ENCODE peak calls at places on chromosomes 12 and 14, in seven cellular contexts. One of them, this sample, is unnamed.

GRCh38 chr12:89117448-89118034 is 234.8 kb downstream of the DUSP6 start:
- DNase-seq in HCT116: peak
- DNase-seq in SK-N-SH: no peak
- DNase-seq in K562: no peak
- DNase-seq in H1: no peak
- DNase-seq in HepG2: peak
- DNase-seq in GM12878: no peak
- DNase-seq in this sample: peak

GRCh38 chr12:47226199-47226598 is 146.4 kb upstream of the AMIGO2 start:
- DNase-seq in HCT116: no peak
- DNase-seq in SK-N-SH: no peak
- DNase-seq in K562: no peak
- DNase-seq in H1: no peak
- DNase-seq in HepG2: no peak
- DNase-seq in GM12878: no peak
- DNase-seq in this sample: no peak

GRCh38 chr12:5870183-5870582 is 74.9 kb downstream of the ANO2 start:
- DNase-seq in HCT116: no peak
- DNase-seq in SK-N-SH: no peak
- DNase-seq in K562: no peak
- DNase-seq in H1: no peak
- DNase-seq in HepG2: no peak
- DNase-seq in GM12878: no peak
- DNase-seq in this sample: no peak

GRCh38 chr14:65281991-65282908 is 130.3 kb upstream of the FUT8 start:
- DNase-seq in HCT116: no peak
- DNase-seq in SK-N-SH: no peak
- DNase-seq in K562: no peak
- DNase-seq in H1: peak
- DNase-seq in HepG2: no peak
- DNase-seq in GM12878: no peak
- DNase-seq in this sample: peak

GRCh38 chr12:79725987-79726386 is 35.2 kb upstream of the PAWR start:
- DNase-seq in HCT116: no peak
- DNase-seq in SK-N-SH: no peak
- DNase-seq in K562: no peak
- DNase-seq in H1: no peak
- DNase-seq in HepG2: no peak
- DNase-seq in GM12878: no peak
- DNase-seq in this sample: peak

GRCh38 chr14:37721976-37722659 is 126.7 kb downstream of the TTC6 start:
- DNase-seq in HCT116: no peak
- DNase-seq in SK-N-SH: no peak
- DNase-seq in K562: no peak
- DNase-seq in H1: no peak
- DNase-seq in HepG2: peak
- DNase-seq in GM12878: no peak
- DNase-seq in this sample: no peak

GRCh38 chr12:116055895-116056607 is 221.4 kb downstream of the MED13L start:
- DNase-seq in HCT116: no peak
- DNase-seq in SK-N-SH: no peak
- DNase-seq in K562: no peak
- DNase-seq in H1: no peak
- DNase-seq in HepG2: no peak
- DNase-seq in GM12878: no peak
- DNase-seq in this sample: no peak

GRCh38 chr12:71442567-71442931 is 3.0 kb downstream of the LGR5 start:
- DNase-seq in HCT116: no peak
- DNase-seq in SK-N-SH: no peak
- DNase-seq in K562: no peak
- DNase-seq in H1: no peak
- DNase-seq in HepG2: no peak
- DNase-seq in GM12878: no peak
- DNase-seq in this sample: no peak

GRCh38 chr14:70269582-70269981 is 80.8 kb upstream of the SLC8A3 start:
- DNase-seq in HCT116: no peak
- DNase-seq in SK-N-SH: no peak
- DNase-seq in K562: no peak
- DNase-seq in H1: no peak
- DNase-seq in HepG2: no peak
- DNase-seq in GM12878: no peak
- DNase-seq in this sample: no peak

GRCh38 chr12:53499261-53500118 is at the start of gene MAP3K12:
- DNase-seq in HCT116: no peak
- DNase-seq in SK-N-SH: peak
- DNase-seq in K562: peak
- DNase-seq in H1: no peak
- DNase-seq in HepG2: no peak
- DNase-seq in GM12878: no peak
- DNase-seq in this sample: no peak

GRCh38 chr14:74531467-74531866 is 37.9 kb downstream of the ISCA2 start:
- DNase-seq in HCT116: peak
- DNase-seq in SK-N-SH: peak
- DNase-seq in K562: peak
- DNase-seq in H1: peak
- DNase-seq in HepG2: peak
- DNase-seq in GM12878: no peak
- DNase-seq in this sample: no peak

DNA sequence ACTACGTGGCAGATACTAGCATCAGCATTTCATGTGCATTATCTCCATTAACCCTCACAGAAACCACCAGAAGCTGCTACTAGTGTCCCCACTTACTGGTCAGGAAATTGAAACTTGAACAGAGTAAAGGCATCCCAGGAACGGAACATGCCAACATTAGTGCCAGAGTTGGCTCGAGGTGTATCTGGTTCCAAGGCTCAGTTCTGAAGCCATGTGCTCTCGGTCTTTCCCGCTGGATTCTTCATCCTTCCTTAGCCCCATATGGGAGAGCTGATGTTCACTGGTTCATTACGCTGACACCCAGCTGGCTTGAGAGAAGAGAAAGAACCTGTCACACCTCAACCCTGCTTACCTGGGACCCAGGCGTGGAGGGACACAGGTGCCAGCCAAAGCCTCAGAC is 91.5 kb downstream of the TBX5 start:
- DNase-seq in HCT116: no peak
- DNase-seq in SK-N-SH: no peak
- DNase-seq in K562: no peak
- DNase-seq in H1: no peak
- DNase-seq in HepG2: no peak
- DNase-seq in GM12878: no peak
- DNase-seq in this sample: no peak
- TF ChIP-seq JUND in HCT116: no peak
- TF ChIP-seq JUND in SK-N-SH: no peak
- TF ChIP-seq JUND in K562: no peak
- TF ChIP-seq JUND in H1: no peak
- TF ChIP-seq JUND in HepG2: no peak
- TF ChIP-seq JUND in GM12878: no peak
- TF ChIP-seq JUND in this sample: no peak

GRCh38 chr12:95418142-95418541 is 55.8 kb upstream of the METAP2 start:
- DNase-seq in HCT116: no peak
- DNase-seq in SK-N-SH: no peak
- DNase-seq in K562: no peak
- DNase-seq in H1: no peak
- DNase-seq in HepG2: no peak
- DNase-seq in GM12878: no peak
- DNase-seq in this sample: no peak

GRCh38 chr12:95415451-95415850 is 58.5 kb upstream of the METAP2 start:
- DNase-seq in HCT116: no peak
- DNase-seq in SK-N-SH: no peak
- DNase-seq in K562: no peak
- DNase-seq in H1: no peak
- DNase-seq in HepG2: no peak
- DNase-seq in GM12878: no peak
- DNase-seq in this sample: no peak

GRCh38 chr12:95413576-95413975 is 60.4 kb upstream of the METAP2 start:
- DNase-seq in HCT116: no peak
- DNase-seq in SK-N-SH: no peak
- DNase-seq in K562: no peak
- DNase-seq in H1: no peak
- DNase-seq in HepG2: no peak
- DNase-seq in GM12878: no peak
- DNase-seq in this sample: no peak

GRCh38 chr12:95416111-95416636 is 57.8 kb upstream of the METAP2 start:
- DNase-seq in HCT116: no peak
- DNase-seq in SK-N-SH: no peak
- DNase-seq in K562: no peak
- DNase-seq in H1: no peak
- DNase-seq in HepG2: no peak
- DNase-seq in GM12878: no peak
- DNase-seq in this sample: no peak

GRCh38 chr12:95417372-95417771 is 56.6 kb upstream of the METAP2 start:
- DNase-seq in HCT116: no peak
- DNase-seq in SK-N-SH: no peak
- DNase-seq in K562: no peak
- DNase-seq in H1: no peak
- DNase-seq in HepG2: no peak
- DNase-seq in GM12878: no peak
- DNase-seq in this sample: no peak
- TF ChIP-seq JUND in HCT116: no peak
- TF ChIP-seq JUND in SK-N-SH: no peak
- TF ChIP-seq JUND in K562: no peak
- TF ChIP-seq JUND in H1: no peak
- TF ChIP-seq JUND in HepG2: no peak
- TF ChIP-seq JUND in GM12878: no peak
- TF ChIP-seq JUND in this sample: no peak

DNA sequence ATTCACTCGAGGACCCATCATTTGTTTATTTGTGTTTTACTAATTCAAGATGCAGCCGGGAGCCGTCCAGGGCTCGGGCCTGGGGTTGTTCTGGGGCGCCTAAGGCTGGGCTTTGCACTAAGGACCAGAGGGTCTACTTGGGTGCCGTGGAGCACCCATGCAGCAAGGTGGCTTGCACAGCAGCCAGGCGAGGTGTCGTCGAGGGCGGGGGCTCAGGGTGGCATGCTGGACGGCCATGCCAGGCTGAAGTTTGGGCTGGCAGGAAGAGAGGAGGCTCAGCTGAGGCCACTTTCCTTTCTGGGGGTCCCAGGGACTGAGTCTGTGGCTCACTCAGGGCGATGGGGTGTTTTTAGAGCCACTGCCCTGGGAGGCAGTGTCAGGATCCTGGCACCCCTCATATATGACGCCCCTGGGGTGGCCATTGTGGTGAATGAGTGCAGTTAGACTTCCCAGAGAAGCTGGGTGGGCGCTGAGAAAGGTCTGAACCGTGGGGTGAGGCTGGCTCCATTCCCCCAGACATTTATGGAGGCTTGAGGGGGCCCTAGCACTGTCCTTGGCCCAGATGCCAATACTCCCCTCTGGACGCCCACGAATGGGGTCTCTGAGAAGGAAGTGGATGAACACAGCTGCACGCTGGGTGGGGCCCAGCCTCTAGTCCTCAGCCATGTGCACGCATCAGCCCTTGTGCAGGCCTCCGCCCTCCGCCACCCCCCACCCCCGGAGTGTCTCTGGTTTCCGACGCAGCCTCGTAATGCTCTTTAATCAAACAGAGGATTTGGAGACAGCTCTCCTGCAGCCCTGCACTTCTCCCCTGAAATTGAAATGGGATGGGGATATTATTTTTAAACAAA is 11.3 kb downstream of the MEG3 start:
- DNase-seq in HCT116: no peak
- DNase-seq in SK-N-SH: no peak
- DNase-seq in K562: no peak
- DNase-seq in H1: no peak
- DNase-seq in HepG2: no peak
- DNase-seq in GM12878: no peak
- DNase-seq in this sample: no peak
- TF ChIP-seq JUND in HCT116: no peak
- TF ChIP-seq JUND in SK-N-SH: no peak
- TF ChIP-seq JUND in K562: no peak
- TF ChIP-seq JUND in H1: no peak
- TF ChIP-seq JUND in HepG2: no peak
- TF ChIP-seq JUND in GM12878: no peak
- TF ChIP-seq JUND in this sample: no peak

GRCh38 chr12:87793134-87793533 is 236.1 kb downstream of the C12orf50 start:
- DNase-seq in HCT116: no peak
- DNase-seq in SK-N-SH: no peak
- DNase-seq in K562: no peak
- DNase-seq in H1: no peak
- DNase-seq in HepG2: no peak
- DNase-seq in GM12878: no peak
- DNase-seq in this sample: no peak

GRCh38 chr12:87802721-87803011 is 226.5 kb downstream of the C12orf50 start:
- DNase-seq in HCT116: no peak
- DNase-seq in SK-N-SH: no peak
- DNase-seq in K562: no peak
- DNase-seq in H1: no peak
- DNase-seq in HepG2: no peak
- DNase-seq in GM12878: no peak
- DNase-seq in this sample: no peak

GRCh38 chr12:87795555-87795954 is 233.6 kb downstream of the C12orf50 start:
- DNase-seq in HCT116: no peak
- DNase-seq in SK-N-SH: no peak
- DNase-seq in K562: no peak
- DNase-seq in H1: no peak
- DNase-seq in HepG2: no peak
- DNase-seq in GM12878: no peak
- DNase-seq in this sample: peak

GRCh38 chr12:87801860-87802720 is 227.1 kb downstream of the C12orf50 start:
- DNase-seq in HCT116: no peak
- DNase-seq in SK-N-SH: no peak
- DNase-seq in K562: no peak
- DNase-seq in H1: no peak
- DNase-seq in HepG2: no peak
- DNase-seq in GM12878: no peak
- DNase-seq in this sample: no peak

DNA sequence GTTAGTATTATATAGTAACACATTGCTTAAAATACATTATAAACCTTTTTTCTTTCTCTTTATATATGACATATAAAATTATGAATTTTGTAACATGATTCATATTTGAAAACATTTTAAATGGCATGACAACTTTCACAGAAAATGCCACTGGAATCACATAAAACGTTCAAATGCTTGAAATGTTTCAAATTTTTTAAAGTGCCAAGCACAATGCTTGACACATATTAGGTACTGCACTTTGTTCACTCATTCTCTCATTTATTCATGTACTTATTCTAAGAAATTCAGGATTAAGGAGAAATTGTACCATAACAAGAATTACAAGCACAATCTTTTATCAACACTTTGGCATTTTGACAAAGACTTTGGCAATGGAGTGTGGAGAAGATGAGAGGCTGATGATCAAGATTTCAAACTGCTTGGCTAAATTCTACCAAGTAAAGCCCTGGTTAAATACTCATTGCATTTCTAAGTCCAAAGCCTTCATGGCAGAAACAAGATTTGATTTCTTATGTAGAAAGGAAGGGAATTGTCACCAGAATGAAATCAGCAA is 232.2 kb downstream of the C12orf50 start:
- DNase-seq in HCT116: no peak
- DNase-seq in SK-N-SH: no peak
- DNase-seq in K562: no peak
- DNase-seq in H1: no peak
- DNase-seq in HepG2: no peak
- DNase-seq in GM12878: no peak
- DNase-seq in this sample: no peak
- TF ChIP-seq JUND in HCT116: no peak
- TF ChIP-seq JUND in SK-N-SH: no peak
- TF ChIP-seq JUND in K562: no peak
- TF ChIP-seq JUND in H1: no peak
- TF ChIP-seq JUND in HepG2: no peak
- TF ChIP-seq JUND in GM12878: no peak
- TF ChIP-seq JUND in this sample: no peak

GRCh38 chr12:49098035-49098451 is 3.4 kb upstream of the DHH start:
- DNase-seq in HCT116: no peak
- DNase-seq in SK-N-SH: peak
- DNase-seq in K562: peak
- DNase-seq in H1: no peak
- DNase-seq in HepG2: peak
- DNase-seq in GM12878: no peak
- DNase-seq in this sample: peak
- TF ChIP-seq JUND in HCT116: no peak
- TF ChIP-seq JUND in SK-N-SH: no peak
- TF ChIP-seq JUND in K562: no peak
- TF ChIP-seq JUND in H1: no peak
- TF ChIP-seq JUND in HepG2: no peak
- TF ChIP-seq JUND in GM12878: no peak
- TF ChIP-seq JUND in this sample: no peak